ENCODE peak calls at places on chromosomes 16 and 17, in five cellular contexts. R is cardiac muscle cell, I is adipocyte, Y is endodermal cell, A is tibial artery. H is an unnamed sample. For H3K27me3 and H3K4me1, the result is how much of the 10 kb centered on the place peaks cover.

GRCh38 chr16:83713597-83713996 is 94.2 kb upstream of the HSBP1 start:
- DNase-seq in R (no peak), I (no peak), Y (peak), A (no peak), H (peak)

GRCh38 chr17:70405492-70406220 is 236.3 kb downstream of the KCNJ2 start:
- DNase-seq in R (no peak), I (peak), Y (no peak), A (no peak), H (no peak)

GRCh38 chr16:27254262-27254811 is 14.2 kb downstream of the NSMCE1 start:
- DNase-seq in R (no peak), I (no peak), Y (no peak), A (no peak), H (no peak)

GRCh38 chr16:25297151-25297787 is 39.6 kb upstream of the ZKSCAN2 start:
- DNase-seq in R (no peak), I (no peak), Y (no peak), A (no peak), H (peak)

GRCh38 chr17:50798424-50799344 is 31.4 kb upstream of the ANKRD40CL start:
- DNase-seq in R (no peak), I (no peak), Y (peak), A (no peak), H (no peak)

GRCh38 chr17:8939496-8940334 is 25.8 kb downstream of the PIK3R5 start:
- DNase-seq in R (no peak), I (no peak), Y (peak), A (no peak), H (peak)

GRCh38 chr16:66479661-66480264 is 52.7 kb downstream of the BEAN1 start:
- DNase-seq in R (no peak), I (no peak), Y (peak), A (peak), H (no peak)

GRCh38 chr17:2064980-2065785 is 10.3 kb downstream of the HIC1 start:
- DNase-seq in R (no peak), I (peak), Y (peak), A (no peak), H (no peak)

GRCh38 chr17:78708510-78708973 is 73.5 kb downstream of the CYTH1 start:
- DNase-seq in R (peak), I (peak), Y (peak), A (peak), H (peak)

GRCh38 chr17:63435681-63436522 is 10.2 kb downstream of the CYB561 start:
- DNase-seq in R (no peak), I (no peak), Y (peak), A (no peak), H (no peak)

GRCh38 chr17:65398036-65398787 is 163.2 kb downstream of the AXIN2 start:
- DNase-seq in R (no peak), I (no peak), Y (no peak), A (no peak), H (no peak)

GRCh38 chr17:29633886-29634285 is 11.2 kb upstream of the CORO6 start:
- DNase-seq in R (no peak), I (no peak), Y (peak), A (no peak), H (no peak)

GRCh38 chr17:77312786-77313599 is 172.2 kb downstream of the SEC14L1 start:
- DNase-seq in R (no peak), I (peak), Y (no peak), A (peak), H (no peak)

GRCh38 chr17:65674246-65675045 is 113.0 kb upstream of the AXIN2 start:
- DNase-seq in R (no peak), I (no peak), Y (no peak), A (no peak), H (no peak)

GRCh38 chr17:45149669-45150603 is 1.7 kb downstream of the HEXIM1 start:
- DNase-seq in R (peak), I (peak), Y (peak), A (peak), H (peak)

GRCh38 chr17:49817993-49818392 is 29.5 kb downstream of the KAT7 start:
- DNase-seq in R (no peak), I (no peak), Y (no peak), A (no peak), H (peak)

GRCh38 chr17:60160829-60161501 is 11.2 kb downstream of the CA4 start:
- DNase-seq in R (no peak), I (no peak), Y (peak), A (no peak), H (no peak)

GRCh38 chr16:17776888-17777287 is 306.1 kb upstream of the XYLT1 start:
- DNase-seq in R (no peak), I (no peak), Y (no peak), A (no peak), H (no peak)

GRCh38 chr16:898216-898615 is 72.6 kb downstream of the LMF1 start:
- DNase-seq in R (no peak), I (no peak), Y (no peak), A (no peak), H (no peak)

GRCh38 chr17:77594416-77595209 is 363.9 kb upstream of the TNRC6C start:
- DNase-seq in R (no peak), I (no peak), Y (peak), A (peak), H (no peak)

GRCh38 chr17:28743243-28744103 is at the start of gene TRAF4:
- DNase-seq in R (peak), I (peak), Y (peak), A (peak), H (peak)

GRCh38 chr16:2487517-2487842 is 12.6 kb downstream of the TBC1D24 start:
- DNase-seq in R (no peak), I (no peak), Y (peak), A (no peak), H (no peak)

GRCh38 chr17:48052956-48053757 is 5.0 kb downstream of the NFE2L1 start:
- DNase-seq in R (peak), I (peak), Y (peak), A (peak), H (no peak)

GRCh38 chr17:41731836-41732235 is 2.6 kb downstream of the HAP1 start:
- DNase-seq in R (no peak), I (no peak), Y (no peak), A (no peak), H (no peak)

GRCh38 chr17:41733348-41734138 is 900 bp downstream of the HAP1 start:
- DNase-seq in R (no peak), I (no peak), Y (no peak), A (no peak), H (no peak)

GRCh38 chr17:41734949-41735313 is 488 bp upstream of the HAP1 start:
- DNase-seq in R (peak), I (no peak), Y (no peak), A (no peak), H (no peak)

GRCh38 chr17:41735744-41736143 is 1.3 kb upstream of the HAP1 start:
- DNase-seq in R (no peak), I (no peak), Y (no peak), A (no peak), H (no peak)

DNA sequence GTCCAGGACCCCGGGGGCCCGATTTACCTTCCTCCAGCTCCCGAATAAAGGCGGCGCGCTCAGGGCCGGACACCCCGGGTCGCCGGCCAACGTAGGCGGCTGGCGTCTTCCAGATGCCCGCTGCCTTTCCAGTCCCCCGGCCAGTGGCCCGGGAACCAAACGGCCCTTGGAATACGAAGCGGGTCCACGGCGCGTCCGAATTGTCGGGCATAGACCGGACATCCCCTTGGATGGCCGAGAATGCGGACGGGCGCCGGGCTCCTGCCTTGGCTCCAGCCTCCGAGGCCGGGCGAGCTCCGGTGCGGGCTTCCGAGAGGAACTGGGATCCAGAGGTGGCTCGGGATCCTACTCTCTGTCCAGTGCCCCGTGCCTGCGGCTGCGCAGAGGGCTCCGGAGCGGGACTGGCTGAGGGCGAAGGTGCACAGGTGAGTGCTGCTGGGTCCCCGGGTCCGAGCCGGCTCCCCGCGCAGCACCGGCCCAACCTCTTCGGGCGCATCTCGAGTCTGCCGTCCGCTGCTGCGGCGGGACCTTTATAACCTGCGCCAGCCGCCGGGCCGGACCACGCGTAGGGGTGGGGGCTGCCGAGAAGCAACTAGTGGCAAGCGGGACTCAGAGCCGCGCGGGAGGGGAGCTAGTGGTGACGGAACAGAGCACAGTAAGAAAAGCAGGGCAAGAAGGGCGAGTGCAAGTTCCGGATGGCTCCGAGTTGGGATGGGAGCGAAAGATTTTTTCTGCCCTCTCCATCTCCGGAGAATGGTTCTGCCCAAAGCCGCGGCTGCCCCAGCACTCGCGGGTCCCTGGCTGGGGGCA is at the start of gene HAP1:
- DNase-seq in R (peak), I (peak), Y (peak), A (no peak), H (peak)
- H3K27me3 ChIP-seq in R (half or more), I (half or more), Y (half or more), A (under half), H (under half)

GRCh38 chr17:40602445-40603443 is 37.5 kb upstream of the CCR7 start:
- DNase-seq in R (peak), I (no peak), Y (peak), A (no peak), H (peak)
- H3K4me1 ChIP-seq in R (under half), I (under half), Y (under half), A (under half), H (half or more)

GRCh38 chr16:35142809-35143192 is 1683.4 kb downstream of the TP53TG3F start:
- DNase-seq in R (no peak), I (no peak), Y (no peak), A (peak), H (no peak)
- H3K27me3 ChIP-seq in R (under half), I (under half), Y (under half), A (under half), H (under half)

DNA sequence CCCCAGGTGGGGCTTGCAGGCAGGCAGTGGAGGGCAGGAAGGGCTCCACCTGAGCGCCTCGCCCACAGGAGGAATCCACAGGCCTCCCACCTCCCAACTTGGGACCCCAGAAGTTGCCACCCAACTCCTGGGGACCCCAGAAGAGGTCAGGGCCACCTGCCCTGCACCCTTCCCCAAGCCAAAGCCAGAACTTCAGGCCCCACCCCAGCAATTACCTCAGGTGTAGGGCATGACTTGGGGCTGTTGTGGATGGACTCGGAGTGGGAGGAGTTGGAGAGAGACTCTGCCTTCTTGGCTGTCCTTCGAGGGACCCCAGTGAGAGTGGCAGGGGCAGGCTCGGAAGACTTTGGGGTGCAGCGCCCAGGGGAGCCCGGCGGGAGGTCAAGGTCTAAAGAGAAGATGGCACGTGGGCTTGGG is 10.5 kb downstream of the TSPOAP1 start:
- DNase-seq in R (no peak), I (no peak), Y (peak), A (peak), H (no peak)
- H3K4me1 ChIP-seq in R (under half), I (under half), Y (under half), A (under half), H (under half)

GRCh38 chr17:17703608-17703919 is 22.3 kb downstream of the RAI1 start:
- DNase-seq in R (no peak), I (no peak), Y (no peak), A (no peak), H (no peak)
- H3K27me3 ChIP-seq in R (under half), I (under half), Y (under half), A (under half), H (under half)

GRCh38 chr17:4301066-4301465 is 37.3 kb upstream of the ANKFY1 start:
- DNase-seq in R (no peak), I (no peak), Y (no peak), A (no peak), H (no peak)

GRCh38 chr17:4293572-4293971 is 29.8 kb upstream of the ANKFY1 start:
- DNase-seq in R (no peak), I (no peak), Y (no peak), A (no peak), H (no peak)

GRCh38 chr17:4297351-4297750 is 33.6 kb upstream of the ANKFY1 start:
- DNase-seq in R (no peak), I (no peak), Y (no peak), A (no peak), H (no peak)

GRCh38 chr17:4295686-4296085 is 31.9 kb upstream of the ANKFY1 start:
- DNase-seq in R (no peak), I (no peak), Y (no peak), A (no peak), H (no peak)
- H3K4me1 ChIP-seq in R (under half), I (under half), Y (under half), A (under half), H (under half)

GRCh38 chr16:89475144-89475543 is 15.2 kb downstream of the ANKRD11 start:
- DNase-seq in R (no peak), I (no peak), Y (no peak), A (no peak), H (no peak)
- H3K27me3 ChIP-seq in R (under half), I (under half), Y (under half), A (under half), H (under half)

GRCh38 chr16:85175724-85176233 is 63.5 kb upstream of the CIBAR2 start:
- DNase-seq in R (no peak), I (no peak), Y (no peak), A (no peak), H (no peak)

GRCh38 chr16:85173077-85173980 is 61.1 kb upstream of the CIBAR2 start:
- DNase-seq in R (peak), I (peak), Y (peak), A (no peak), H (no peak)

GRCh38 chr16:85173981-85174751 is 61.9 kb upstream of the CIBAR2 start:
- DNase-seq in R (peak), I (peak), Y (peak), A (no peak), H (no peak)

GRCh38 chr16:85176541-85177447 is 64.5 kb upstream of the CIBAR2 start:
- DNase-seq in R (no peak), I (no peak), Y (no peak), A (no peak), H (no peak)

GRCh38 chr16:85174871-85175723 is 62.8 kb upstream of the CIBAR2 start:
- DNase-seq in R (no peak), I (no peak), Y (no peak), A (no peak), H (no peak)
- H3K4me1 ChIP-seq in R (under half), I (half or more), Y (under half), A (under half), H (under half)